ENCODE peak calls at places on chromosomes 6 and 20, in eight cellular contexts. Q, V, F, A, E, O, C and T are unnamed samples.

GRCh38 chr6:13725570-13725969 is 13.9 kb upstream of the RANBP9 start:
- DNase-seq in V (no peak), F (no peak), A (no peak), E (no peak), C (no peak), Q (no peak), O (no peak), T (no peak)

GRCh38 chr20:64058536-64058935 is 4.5 kb upstream of the TCEA2 start:
- DNase-seq in E (no peak), Q (no peak), A (peak), C (no peak), V (no peak), O (no peak), F (no peak), T (no peak)

GRCh38 chr20:51966296-51966971 is 164.1 kb upstream of the SALL4 start:
- DNase-seq in C (no peak), V (peak), A (peak), E (peak), F (no peak), O (peak), Q (peak), T (peak)

GRCh38 chr6:164098857-164099534 is 684.5 kb downstream of the QKI start:
- DNase-seq in V (no peak), E (no peak), C (no peak), Q (no peak), O (no peak), A (no peak), F (no peak), T (no peak)

GRCh38 chr6:76532647-76533046 is 460.2 kb upstream of the IMPG1 start:
- DNase-seq in O (no peak), C (no peak), F (no peak), Q (no peak), V (no peak), E (no peak), A (no peak), T (no peak)

GRCh38 chr20:20839771-20840170 is 127.3 kb upstream of the RALGAPA2 start:
- DNase-seq in C (no peak), E (no peak), A (no peak), O (no peak), Q (no peak), V (no peak), F (no peak), T (no peak)

GRCh38 chr6:90468080-90468479 is 118.8 kb downstream of the MAP3K7 start:
- DNase-seq in V (no peak), E (no peak), O (no peak), C (no peak), F (no peak), Q (no peak), A (peak), T (no peak)

GRCh38 chr6:158752613-158753012 is 66.6 kb downstream of the EZR start:
- DNase-seq in E (no peak), A (no peak), C (no peak), F (no peak), Q (no peak), V (peak), O (peak), T (peak)

GRCh38 chr6:13013681-13014550 is 297.3 kb downstream of the PHACTR1 start:
- DNase-seq in A (no peak), E (peak), O (no peak), C (no peak), F (no peak), Q (peak), V (peak), T (no peak)

GRCh38 chr6:42281570-42281969 is 63.9 kb upstream of the MRPS10 start:
- DNase-seq in F (no peak), Q (no peak), O (no peak), E (no peak), V (no peak), A (no peak), C (no peak), T (no peak)

GRCh38 chr20:235891-236290 is 8.8 kb downstream of the DEFB129 start:
- DNase-seq in O (peak), F (no peak), Q (no peak), V (no peak), C (no peak), E (no peak), A (no peak), T (no peak)

GRCh38 chr20:58877374-58878360 is 25.2 kb downstream of the GNAS start:
- DNase-seq in F (no peak), Q (no peak), C (no peak), V (no peak), O (no peak), A (no peak), E (no peak), T (peak)

GRCh38 chr6:4139272-4139671 is 3.9 kb upstream of the ECI2 start:
- DNase-seq in O (no peak), Q (no peak), V (no peak), F (no peak), A (no peak), E (no peak), C (no peak), T (no peak)

GRCh38 chr20:54468082-54468481 is 7.3 kb upstream of the DOK5 start:
- DNase-seq in C (no peak), A (no peak), O (peak), F (no peak), E (no peak), V (no peak), Q (no peak), T (no peak)

GRCh38 chr6:89209457-89209856 is 7.7 kb downstream of the GABRR1 start:
- DNase-seq in A (no peak), C (no peak), F (no peak), E (no peak), O (no peak), Q (no peak), V (no peak), T (no peak)

GRCh38 chr6:2403546-2403945 is 158.1 kb upstream of the GMDS start:
- DNase-seq in Q (no peak), F (no peak), C (no peak), E (no peak), O (no peak), V (no peak), A (no peak), T (no peak)

GRCh38 chr6:52634211-52634610 is 36.7 kb upstream of the TMEM14A start:
- DNase-seq in E (no peak), V (no peak), C (no peak), A (no peak), F (no peak), Q (no peak), O (no peak), T (no peak)

GRCh38 chr6:101883398-101883975 is 490.0 kb downstream of the GRIK2 start:
- DNase-seq in O (no peak), F (no peak), E (no peak), V (no peak), A (peak), Q (no peak), C (no peak), T (no peak)

DNA sequence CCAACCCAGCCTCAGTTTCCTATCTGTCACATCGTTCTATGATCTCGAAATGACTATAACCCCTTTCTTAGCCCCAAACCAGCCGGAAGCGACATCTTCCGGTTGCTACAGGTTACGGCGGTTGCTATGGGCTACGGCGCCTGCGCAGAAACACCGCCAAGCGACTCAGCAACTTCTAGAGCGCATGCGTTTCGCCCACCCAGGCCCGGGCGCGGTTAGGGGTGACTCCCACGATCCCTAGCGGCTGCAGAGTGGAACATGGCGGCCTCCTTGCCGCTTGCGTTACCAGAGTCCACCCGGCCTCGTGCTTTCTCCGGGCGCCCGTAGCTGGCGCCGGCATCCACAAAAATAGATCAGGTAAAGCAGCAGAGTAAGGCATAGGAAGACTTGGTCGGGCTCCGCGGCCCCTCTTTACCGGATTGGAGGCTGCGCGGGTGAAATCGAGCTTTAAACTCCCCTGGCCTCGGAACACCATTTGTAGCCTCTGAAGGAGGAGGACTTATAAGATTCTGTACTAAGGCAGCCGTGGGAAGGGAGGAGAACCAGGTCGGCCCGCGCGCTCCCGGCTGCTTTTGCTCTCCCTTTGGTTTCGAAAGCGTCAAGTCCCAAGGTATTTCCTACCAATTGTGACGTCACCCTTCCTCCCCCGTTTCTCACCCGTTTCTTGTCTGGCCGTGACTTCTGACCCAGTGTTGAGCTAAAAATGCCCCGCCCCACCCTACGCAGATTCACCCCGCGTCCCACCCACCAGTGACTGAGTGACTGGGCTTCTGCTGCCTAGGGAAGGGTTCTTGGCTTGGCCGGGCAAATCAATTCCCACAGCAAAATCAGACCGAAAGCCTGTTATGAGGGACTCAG is 3.5 kb downstream of the SDCBP2 start:
- DNase-seq in Q (peak), A (peak), F (peak), V (peak), C (peak), O (peak), E (peak), T (peak)
- TF ChIP-seq CTCF in Q (no peak), A (peak), F (peak), V (no peak), C (peak), O (peak), E (no peak), T (no peak)

GRCh38 chr20:37790900-37791299 is 97.1 kb downstream of the CTNNBL1 start:
- DNase-seq in Q (no peak), C (no peak), F (no peak), A (no peak), V (no peak), E (no peak), O (no peak), T (no peak)

GRCh38 chr20:37786043-37786442 is 92.2 kb downstream of the CTNNBL1 start:
- DNase-seq in O (no peak), C (no peak), A (no peak), F (no peak), Q (no peak), V (no peak), E (peak), T (no peak)

GRCh38 chr20:37789408-37789807 is 95.6 kb downstream of the CTNNBL1 start:
- DNase-seq in V (no peak), E (no peak), O (no peak), A (no peak), C (no peak), F (no peak), Q (no peak), T (no peak)
- TF ChIP-seq CTCF in V (no peak), E (no peak), O (no peak), A (no peak), C (no peak), F (no peak), Q (no peak), T (no peak)

GRCh38 chr20:9480066-9480465 is 34.3 kb upstream of the LAMP5 start:
- DNase-seq in A (no peak), Q (no peak), E (no peak), F (no peak), O (no peak), C (no peak), V (no peak), T (peak)

GRCh38 chr20:9478801-9479200 is 35.6 kb upstream of the LAMP5 start:
- DNase-seq in Q (no peak), A (no peak), C (no peak), O (no peak), E (no peak), V (no peak), F (no peak), T (no peak)

GRCh38 chr20:9474835-9475413 is 39.5 kb upstream of the LAMP5 start:
- DNase-seq in F (no peak), C (no peak), E (no peak), V (no peak), Q (no peak), O (peak), A (no peak), T (no peak)

GRCh38 chr20:9476174-9476573 is 38.2 kb upstream of the LAMP5 start:
- DNase-seq in E (no peak), F (no peak), Q (no peak), A (no peak), C (no peak), V (no peak), O (no peak), T (peak)

GRCh38 chr20:9476637-9477036 is 37.8 kb upstream of the LAMP5 start:
- DNase-seq in C (no peak), A (no peak), Q (no peak), V (no peak), E (no peak), F (no peak), O (no peak), T (no peak)
- TF ChIP-seq CTCF in C (no peak), A (no peak), Q (no peak), V (no peak), E (no peak), F (no peak), O (no peak), T (no peak)

GRCh38 chr20:46681032-46681854 is 8.0 kb downstream of the TP53RK start:
- DNase-seq in O (peak), V (peak), E (peak), Q (peak), C (no peak), A (peak), F (no peak), T (peak)
- TF ChIP-seq CTCF in O (peak), V (peak), E (peak), Q (peak), C (peak), A (peak), F (peak), T (peak)

DNA sequence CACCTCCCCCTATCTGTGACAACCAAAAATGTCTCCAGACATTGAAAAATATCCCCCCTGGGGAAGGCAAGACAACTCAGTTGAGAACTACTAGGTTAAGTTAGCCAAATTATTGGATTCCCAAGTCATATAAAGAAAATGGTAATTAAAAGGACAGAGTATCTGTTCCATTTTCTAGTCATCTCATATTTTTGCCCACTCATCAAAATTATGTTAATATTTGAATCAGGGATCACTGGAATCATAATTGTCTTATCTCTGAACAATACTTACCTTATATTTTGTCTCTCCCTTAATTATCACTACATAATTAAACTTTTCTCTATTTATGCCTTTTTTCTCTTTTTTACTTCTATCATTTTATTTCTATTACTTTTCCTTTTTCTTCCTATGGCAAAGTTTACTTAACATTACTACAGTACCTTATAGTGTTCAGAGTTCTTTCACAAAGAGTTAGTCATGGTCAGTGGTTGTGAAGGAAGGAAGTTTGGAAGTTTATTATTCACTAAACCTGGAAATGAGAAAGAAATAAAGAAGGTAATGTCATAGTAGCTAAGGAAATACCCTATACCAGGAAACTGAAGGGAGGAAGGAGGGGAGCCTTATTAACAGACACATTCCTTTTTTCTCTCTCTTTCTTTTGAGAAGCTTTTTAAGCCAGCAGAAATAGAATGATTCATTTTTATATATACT is 333.0 kb downstream of the COL12A1 start:
- DNase-seq in F (no peak), E (no peak), Q (no peak), A (no peak), O (no peak), V (no peak), C (no peak), T (no peak)
- TF ChIP-seq CTCF in F (no peak), E (no peak), Q (no peak), A (no peak), O (no peak), V (no peak), C (no peak), T (no peak)

DNA sequence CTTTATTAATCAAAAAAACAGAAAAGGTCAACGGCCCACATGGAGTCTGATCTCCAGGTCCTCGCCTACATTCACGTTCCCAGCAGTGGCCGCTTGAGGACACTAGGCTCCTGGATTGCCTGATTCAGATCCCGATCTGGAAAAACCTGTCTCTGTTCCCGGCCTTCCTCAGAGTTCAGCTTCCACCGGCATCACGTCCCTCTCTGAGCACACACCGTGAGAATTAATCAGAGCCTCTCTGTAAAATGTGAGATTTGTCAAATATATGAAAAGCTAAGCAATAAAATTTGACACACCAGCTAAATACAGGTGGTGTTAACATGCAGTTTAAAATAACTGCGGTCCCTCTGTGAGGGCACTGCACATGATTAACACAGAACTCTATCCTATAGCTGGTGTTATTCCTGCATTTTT is 122.8 kb upstream of the COL21A1 start:
- DNase-seq in Q (peak), A (peak), F (no peak), O (peak), C (peak), E (peak), V (no peak), T (peak)
- TF ChIP-seq CTCF in Q (peak), A (peak), F (peak), O (peak), C (peak), E (no peak), V (no peak), T (peak)

GRCh38 chr6:43575105-43575771 is 600 bp downstream of the XPO5 start:
- DNase-seq in C (no peak), Q (peak), O (peak), A (no peak), F (no peak), E (peak), V (no peak), T (peak)

GRCh38 chr6:43579171-43579570 is 3.2 kb downstream of the POLH start:
- DNase-seq in C (no peak), O (peak), Q (no peak), F (no peak), V (no peak), E (no peak), A (peak), T (no peak)

GRCh38 chr6:43578748-43579147 is 2.8 kb downstream of the POLH start:
- DNase-seq in A (no peak), C (no peak), O (peak), E (no peak), F (no peak), Q (no peak), V (no peak), T (no peak)

GRCh38 chr6:43572015-43572414 is 3.8 kb downstream of the XPO5 start:
- DNase-seq in C (no peak), F (no peak), V (no peak), Q (no peak), A (no peak), O (no peak), E (no peak), T (no peak)

DNA sequence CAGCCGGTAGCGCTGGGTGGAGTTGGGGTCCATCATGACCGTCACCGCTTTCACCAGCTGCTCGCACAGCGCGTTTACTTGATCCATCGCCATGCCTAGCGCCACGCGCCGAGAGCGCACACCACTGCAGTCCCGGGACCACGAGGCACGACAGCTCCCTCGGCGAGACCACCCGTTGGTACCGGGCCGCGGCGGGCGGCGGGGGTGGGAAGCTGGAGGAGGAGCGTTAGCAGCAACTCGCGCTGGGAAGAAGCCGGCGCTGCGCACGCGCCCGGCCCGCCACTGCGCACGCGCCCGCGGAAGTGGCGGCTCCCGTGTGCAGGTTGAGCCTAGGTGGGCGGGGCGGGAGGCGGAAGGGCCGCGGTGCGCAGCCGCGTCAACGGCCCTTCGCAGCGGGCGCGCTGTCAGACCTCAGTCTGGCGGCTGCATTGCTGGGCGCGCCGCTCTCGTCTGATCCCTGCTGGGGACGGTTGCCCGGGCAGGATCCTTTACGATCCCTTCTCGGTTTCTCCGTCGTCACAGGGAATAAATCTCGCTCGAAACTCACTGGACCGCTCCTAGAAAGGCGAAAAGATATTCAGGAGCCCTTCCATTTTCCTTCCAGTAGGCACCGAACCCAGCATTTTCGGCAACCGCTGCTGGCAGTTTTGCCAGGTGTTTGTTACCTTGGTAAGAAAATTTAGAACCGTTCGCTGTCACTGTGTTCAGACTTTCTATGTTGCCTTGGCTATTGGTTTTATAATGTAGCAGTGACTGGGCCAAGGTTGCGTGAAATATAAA is at the start of the genes POLH and XPO5:
- DNase-seq in Q (peak), F (peak), V (peak), C (peak), O (peak), E (peak), A (peak), T (peak)
- TF ChIP-seq CTCF in Q (no peak), F (peak), V (peak), C (no peak), O (peak), E (no peak), A (peak), T (peak)

DNA sequence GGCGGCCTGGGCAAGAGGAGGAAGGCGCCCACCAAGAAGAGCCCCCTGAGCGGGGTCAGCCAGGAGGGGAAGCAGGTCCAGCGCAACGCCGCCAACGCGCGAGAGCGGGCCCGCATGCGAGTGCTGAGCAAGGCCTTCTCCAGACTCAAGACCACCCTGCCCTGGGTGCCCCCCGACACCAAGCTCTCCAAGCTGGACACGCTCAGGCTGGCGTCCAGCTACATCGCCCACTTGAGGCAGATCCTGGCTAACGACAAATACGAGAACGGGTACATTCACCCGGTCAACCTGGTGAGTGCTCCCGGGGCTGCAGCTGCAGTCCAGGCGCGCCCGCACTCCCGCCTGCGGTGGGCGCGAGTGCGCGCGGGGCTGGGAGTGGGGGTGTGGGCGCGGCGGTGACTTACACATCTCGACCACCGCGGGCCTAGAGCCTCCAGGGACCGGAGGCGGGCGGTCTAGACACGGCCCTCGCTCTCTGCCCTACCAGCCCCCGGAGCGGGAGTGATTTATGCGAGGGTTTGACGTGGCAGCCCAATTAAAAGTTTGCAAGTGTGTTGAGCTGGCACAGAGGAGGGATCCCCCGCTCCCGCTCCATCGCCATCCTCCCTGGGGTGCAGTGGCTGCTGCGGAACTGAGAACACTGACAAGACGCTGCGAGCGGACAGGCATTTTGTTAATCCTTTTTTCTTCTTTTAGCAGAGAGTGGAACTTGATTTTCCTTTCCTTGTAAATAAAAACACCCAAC is 816 bp downstream of the TCF21 start:
- DNase-seq in A (no peak), O (peak), E (peak), F (no peak), C (no peak), V (no peak), Q (peak), T (no peak)
- TF ChIP-seq CTCF in A (peak), O (peak), E (no peak), F (no peak), C (no peak), V (no peak), Q (no peak), T (no peak)